ENCODE peak calls at places on chromosomes 5 and 9, in ten cellular contexts. One of them, this sample, is unnamed.

GRCh38 chr5:127003798-127004495 is 26.4 kb downstream of the MARCHF3 start:
- DNase-seq in neural progenitor cell: no peak
- DNase-seq in ovary: no peak
- DNase-seq in testis: no peak
- DNase-seq in breast epithelium: no peak
- DNase-seq in thyroid gland: no peak
- DNase-seq in aorta: no peak
- DNase-seq in RWPE1: no peak
- DNase-seq in heart left ventricle: no peak
- DNase-seq in A549: no peak
- DNase-seq in this sample: no peak

GRCh38 chr5:50740832-50741231 is 74.4 kb downstream of the PARP8 start:
- DNase-seq in neural progenitor cell: no peak
- DNase-seq in ovary: no peak
- DNase-seq in testis: no peak
- DNase-seq in breast epithelium: no peak
- DNase-seq in thyroid gland: no peak
- DNase-seq in aorta: no peak
- DNase-seq in RWPE1: no peak
- DNase-seq in heart left ventricle: no peak
- DNase-seq in A549: no peak
- DNase-seq in this sample: no peak

GRCh38 chr9:133951265-133951664 is 40.9 kb downstream of the VAV2 start:
- DNase-seq in neural progenitor cell: no peak
- DNase-seq in ovary: no peak
- DNase-seq in testis: no peak
- DNase-seq in breast epithelium: no peak
- DNase-seq in thyroid gland: no peak
- DNase-seq in aorta: peak; percentile 54
- DNase-seq in RWPE1: no peak
- DNase-seq in heart left ventricle: no peak
- DNase-seq in A549: no peak
- DNase-seq in this sample: no peak

GRCh38 chr5:112907166-112907611 is 14.8 kb downstream of the REEP5 start:
- DNase-seq in neural progenitor cell: no peak
- DNase-seq in ovary: no peak
- DNase-seq in testis: no peak
- DNase-seq in breast epithelium: no peak
- DNase-seq in thyroid gland: no peak
- DNase-seq in aorta: no peak
- DNase-seq in RWPE1: no peak
- DNase-seq in heart left ventricle: no peak
- DNase-seq in A549: no peak
- DNase-seq in this sample: no peak

GRCh38 chr5:32531885-32532520 is 53.4 kb upstream of the SUB1 start:
- DNase-seq in neural progenitor cell: no peak
- DNase-seq in ovary: no peak
- DNase-seq in testis: no peak
- DNase-seq in breast epithelium: no peak
- DNase-seq in thyroid gland: no peak
- DNase-seq in aorta: no peak
- DNase-seq in RWPE1: no peak
- DNase-seq in heart left ventricle: no peak
- DNase-seq in A549: peak; percentile 75
- DNase-seq in this sample: no peak

GRCh38 chr9:77575785-77576184 is 72.3 kb downstream of the GNA14 start:
- DNase-seq in neural progenitor cell: peak; percentile 78
- DNase-seq in ovary: no peak
- DNase-seq in testis: peak; percentile 23
- DNase-seq in breast epithelium: no peak
- DNase-seq in thyroid gland: peak; percentile 28
- DNase-seq in aorta: no peak
- DNase-seq in RWPE1: peak; percentile 31
- DNase-seq in heart left ventricle: no peak
- DNase-seq in A549: no peak
- DNase-seq in this sample: no peak

GRCh38 chr5:142644640-142645361 is 41.1 kb downstream of the FGF1 start:
- DNase-seq in neural progenitor cell: no peak
- DNase-seq in ovary: no peak
- DNase-seq in testis: no peak
- DNase-seq in breast epithelium: no peak
- DNase-seq in thyroid gland: peak; percentile 53
- DNase-seq in aorta: no peak
- DNase-seq in RWPE1: peak; percentile 99
- DNase-seq in heart left ventricle: no peak
- DNase-seq in A549: peak; percentile 85
- DNase-seq in this sample: no peak

GRCh38 chr5:13478831-13479465 is 465.5 kb downstream of the DNAH5 start:
- DNase-seq in neural progenitor cell: peak; percentile 73
- DNase-seq in ovary: no peak
- DNase-seq in testis: peak; percentile 53
- DNase-seq in breast epithelium: no peak
- DNase-seq in thyroid gland: no peak
- DNase-seq in aorta: no peak
- DNase-seq in RWPE1: peak; percentile 65
- DNase-seq in heart left ventricle: no peak
- DNase-seq in A549: peak; percentile 43
- DNase-seq in this sample: peak; percentile 3

DNA sequence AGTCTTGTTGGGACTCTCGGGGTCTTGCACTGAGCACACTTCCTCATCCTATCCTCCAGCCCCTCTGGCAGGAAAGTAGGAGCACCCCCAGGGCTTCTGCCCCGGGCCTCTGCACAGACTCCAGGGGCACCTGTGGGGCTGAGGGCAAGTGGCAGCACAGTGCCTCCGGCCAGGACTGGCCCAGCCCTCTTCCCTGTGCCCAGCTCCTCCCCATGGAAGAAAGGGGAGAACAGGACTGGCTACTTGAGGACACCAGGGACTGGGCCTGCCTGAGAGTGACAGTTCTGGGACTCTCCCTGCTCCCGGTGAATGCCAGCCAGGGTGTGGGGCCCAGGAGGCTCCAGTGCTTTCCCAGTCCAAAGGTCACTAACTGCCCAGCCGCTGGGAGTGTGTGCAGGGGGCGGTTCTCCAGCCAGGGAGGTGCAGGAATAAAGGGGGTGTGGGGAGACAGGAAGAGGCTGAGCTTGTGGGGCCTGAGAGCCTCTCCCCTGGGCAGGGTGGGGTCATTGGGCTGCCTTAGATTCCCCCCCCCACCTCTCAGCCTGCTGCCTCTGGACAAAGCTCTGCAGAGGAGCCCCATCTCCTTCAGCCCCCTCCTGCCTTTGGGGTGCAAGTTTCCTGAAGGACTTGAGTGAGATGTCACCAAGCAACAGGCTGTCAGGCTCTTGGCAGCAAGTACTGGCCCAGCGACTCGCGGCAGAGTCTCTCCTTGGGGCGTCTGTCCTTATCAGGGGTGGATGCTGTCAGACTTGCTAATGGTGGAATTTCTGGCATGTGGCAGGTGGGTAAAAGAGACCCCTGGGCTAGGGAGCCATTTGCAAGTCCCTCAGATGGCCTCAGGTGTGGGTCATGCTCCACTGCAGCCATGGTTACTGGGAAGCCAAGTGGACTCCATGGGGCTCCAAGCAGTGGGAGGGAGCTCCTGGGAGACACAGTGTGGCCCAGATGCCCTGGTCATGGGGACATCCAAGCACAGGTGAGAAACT is 19.1 kb upstream of the JADE2 start:
- DNase-seq in neural progenitor cell: peak; percentile 51
- DNase-seq in ovary: no peak
- DNase-seq in testis: peak; percentile 74
- DNase-seq in breast epithelium: peak; percentile 57
- DNase-seq in thyroid gland: peak; percentile 73
- DNase-seq in aorta: peak; percentile 78
- DNase-seq in RWPE1: peak; percentile 55
- DNase-seq in heart left ventricle: peak; percentile 78
- DNase-seq in A549: peak; percentile 92
- DNase-seq in this sample: no peak
- H3K27ac ChIP-seq in neural progenitor cell: no peak overlapping the region
- H3K27ac ChIP-seq in ovary: no peak overlapping the region
- H3K27ac ChIP-seq in testis: no peak overlapping the region
- H3K27ac ChIP-seq in breast epithelium: peak overlapping the region; percentile 66
- H3K27ac ChIP-seq in thyroid gland: no peak overlapping the region
- H3K27ac ChIP-seq in aorta: no peak overlapping the region
- H3K27ac ChIP-seq in RWPE1: peak overlapping the region; percentile 97
- H3K27ac ChIP-seq in heart left ventricle: peak overlapping the region; percentile 84
- H3K27ac ChIP-seq in A549: peak overlapping the region; percentile 93
- H3K27ac ChIP-seq in this sample: peak overlapping the region; percentile 77

DNA sequence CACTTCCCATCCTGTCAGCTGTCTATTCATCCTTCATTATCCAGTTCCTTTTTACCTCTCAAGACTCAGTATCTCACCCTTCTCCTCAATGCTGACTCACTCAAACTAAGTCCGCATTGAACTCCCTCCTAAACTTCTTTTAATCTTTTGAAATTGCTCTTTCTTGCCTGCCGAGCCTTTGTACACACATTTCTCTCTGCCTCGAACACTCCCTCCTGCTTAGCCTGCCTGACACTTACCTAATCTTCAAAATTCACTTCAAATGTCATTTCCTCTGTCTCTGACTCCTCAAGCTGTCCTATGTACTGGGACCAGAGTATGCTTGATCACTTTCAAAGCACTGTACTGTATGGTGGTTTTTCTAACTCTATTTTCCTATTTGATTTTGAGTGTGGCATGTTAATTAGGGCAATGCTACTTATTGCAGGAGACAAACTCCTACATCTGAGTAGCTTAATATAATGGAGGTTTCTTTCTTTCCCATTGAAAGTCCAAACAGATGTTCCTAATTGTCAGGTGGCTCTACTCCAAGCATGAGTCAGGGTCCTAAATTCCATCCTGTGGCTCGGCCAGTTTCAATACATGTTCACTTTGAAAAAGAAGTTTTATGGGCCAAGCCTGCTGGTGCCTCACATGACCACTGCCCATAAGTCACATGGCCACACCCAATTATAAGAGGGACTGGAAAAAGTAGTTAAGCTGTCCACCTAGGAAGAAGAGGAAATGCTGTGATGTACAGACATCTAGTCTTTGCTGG is 170.6 kb downstream of the ARRDC3 start:
- DNase-seq in neural progenitor cell: no peak
- DNase-seq in ovary: no peak
- DNase-seq in testis: peak; percentile 25
- DNase-seq in breast epithelium: no peak
- DNase-seq in thyroid gland: no peak
- DNase-seq in aorta: no peak
- DNase-seq in RWPE1: peak; percentile 30
- DNase-seq in heart left ventricle: no peak
- DNase-seq in A549: no peak
- DNase-seq in this sample: no peak
- H3K27ac ChIP-seq in neural progenitor cell: no peak overlapping the region
- H3K27ac ChIP-seq in ovary: no peak overlapping the region
- H3K27ac ChIP-seq in testis: peak overlapping the region; percentile 20
- H3K27ac ChIP-seq in breast epithelium: peak overlapping the region; percentile 65
- H3K27ac ChIP-seq in thyroid gland: peak overlapping the region; percentile 2
- H3K27ac ChIP-seq in aorta: peak overlapping the region; percentile 28
- H3K27ac ChIP-seq in RWPE1: peak overlapping the region; percentile 74
- H3K27ac ChIP-seq in heart left ventricle: peak overlapping the region; percentile 47
- H3K27ac ChIP-seq in A549: peak overlapping the region; percentile 58
- H3K27ac ChIP-seq in this sample: no peak overlapping the region

GRCh38 chr5:4699592-4699991 is 440.5 kb upstream of the ADAMTS16 start:
- DNase-seq in neural progenitor cell: no peak
- DNase-seq in ovary: no peak
- DNase-seq in testis: no peak
- DNase-seq in breast epithelium: no peak
- DNase-seq in thyroid gland: peak; percentile 63
- DNase-seq in aorta: no peak
- DNase-seq in RWPE1: no peak
- DNase-seq in heart left ventricle: no peak
- DNase-seq in A549: no peak
- DNase-seq in this sample: no peak

GRCh38 chr5:4698596-4698995 is 441.5 kb upstream of the ADAMTS16 start:
- DNase-seq in neural progenitor cell: no peak
- DNase-seq in ovary: no peak
- DNase-seq in testis: no peak
- DNase-seq in breast epithelium: no peak
- DNase-seq in thyroid gland: no peak
- DNase-seq in aorta: no peak
- DNase-seq in RWPE1: no peak
- DNase-seq in heart left ventricle: no peak
- DNase-seq in A549: no peak
- DNase-seq in this sample: no peak

GRCh38 chr5:4700886-4701285 is 439.2 kb upstream of the ADAMTS16 start:
- DNase-seq in neural progenitor cell: no peak
- DNase-seq in ovary: no peak
- DNase-seq in testis: no peak
- DNase-seq in breast epithelium: no peak
- DNase-seq in thyroid gland: no peak
- DNase-seq in aorta: no peak
- DNase-seq in RWPE1: no peak
- DNase-seq in heart left ventricle: no peak
- DNase-seq in A549: no peak
- DNase-seq in this sample: no peak

DNA sequence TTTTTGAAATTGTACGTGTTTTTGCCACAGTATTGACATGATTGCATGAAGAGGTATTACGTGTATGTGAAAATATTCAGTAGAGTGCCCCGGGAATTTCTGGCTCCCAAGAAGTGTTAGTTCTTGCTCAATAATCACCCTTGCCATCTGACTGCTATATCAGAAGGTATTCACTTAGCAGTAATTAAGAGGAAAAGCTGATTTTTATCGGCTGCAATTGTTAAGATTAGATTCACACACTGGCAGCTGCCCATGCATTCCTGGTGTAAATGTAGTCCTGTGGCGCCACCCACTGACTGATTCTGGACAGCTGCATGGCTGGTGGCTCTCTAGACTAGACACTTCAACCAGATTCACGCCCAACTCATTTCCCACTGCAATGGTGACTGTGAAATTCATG is 440.0 kb upstream of the ADAMTS16 start:
- DNase-seq in neural progenitor cell: peak; percentile 85
- DNase-seq in ovary: no peak
- DNase-seq in testis: peak; percentile 83
- DNase-seq in breast epithelium: peak; percentile 78
- DNase-seq in thyroid gland: peak; percentile 86
- DNase-seq in aorta: peak; percentile 78
- DNase-seq in RWPE1: peak; percentile 13
- DNase-seq in heart left ventricle: peak; percentile 39
- DNase-seq in A549: no peak
- DNase-seq in this sample: no peak
- H3K27ac ChIP-seq in neural progenitor cell: no peak overlapping the region
- H3K27ac ChIP-seq in ovary: no peak overlapping the region
- H3K27ac ChIP-seq in testis: no peak overlapping the region
- H3K27ac ChIP-seq in breast epithelium: no peak overlapping the region
- H3K27ac ChIP-seq in thyroid gland: no peak overlapping the region
- H3K27ac ChIP-seq in aorta: no peak overlapping the region
- H3K27ac ChIP-seq in RWPE1: no peak overlapping the region
- H3K27ac ChIP-seq in heart left ventricle: no peak overlapping the region
- H3K27ac ChIP-seq in A549: no peak overlapping the region
- H3K27ac ChIP-seq in this sample: no peak overlapping the region

GRCh38 chr9:129143031-129143441 is 31.8 kb downstream of the PTPA start:
- DNase-seq in neural progenitor cell: peak; percentile 80
- DNase-seq in ovary: peak; percentile 92
- DNase-seq in testis: peak; percentile 89
- DNase-seq in breast epithelium: peak; percentile 90
- DNase-seq in thyroid gland: peak; percentile 93
- DNase-seq in aorta: peak; percentile 96
- DNase-seq in RWPE1: peak; percentile 95
- DNase-seq in heart left ventricle: peak; percentile 92
- DNase-seq in A549: peak; percentile 92
- DNase-seq in this sample: peak; percentile 41

GRCh38 chr9:129146441-129146933 is 31.6 kb downstream of the IER5L start:
- DNase-seq in neural progenitor cell: no peak
- DNase-seq in ovary: peak; percentile 66
- DNase-seq in testis: no peak
- DNase-seq in breast epithelium: no peak
- DNase-seq in thyroid gland: peak; percentile 33
- DNase-seq in aorta: no peak
- DNase-seq in RWPE1: no peak
- DNase-seq in heart left ventricle: peak; percentile 42
- DNase-seq in A549: no peak
- DNase-seq in this sample: no peak

GRCh38 chr9:129145841-129146292 is 32.2 kb downstream of the IER5L start:
- DNase-seq in neural progenitor cell: peak; percentile 70
- DNase-seq in ovary: peak; percentile 86
- DNase-seq in testis: no peak
- DNase-seq in breast epithelium: no peak
- DNase-seq in thyroid gland: peak; percentile 13
- DNase-seq in aorta: peak; percentile 90
- DNase-seq in RWPE1: no peak
- DNase-seq in heart left ventricle: peak; percentile 76
- DNase-seq in A549: no peak
- DNase-seq in this sample: no peak

GRCh38 chr9:129143461-129143927 is 32.3 kb downstream of the PTPA start:
- DNase-seq in neural progenitor cell: no peak
- DNase-seq in ovary: peak; percentile 89
- DNase-seq in testis: peak; percentile 64
- DNase-seq in breast epithelium: no peak
- DNase-seq in thyroid gland: peak; percentile 77
- DNase-seq in aorta: peak; percentile 83
- DNase-seq in RWPE1: no peak
- DNase-seq in heart left ventricle: peak; percentile 92
- DNase-seq in A549: no peak
- DNase-seq in this sample: no peak

DNA sequence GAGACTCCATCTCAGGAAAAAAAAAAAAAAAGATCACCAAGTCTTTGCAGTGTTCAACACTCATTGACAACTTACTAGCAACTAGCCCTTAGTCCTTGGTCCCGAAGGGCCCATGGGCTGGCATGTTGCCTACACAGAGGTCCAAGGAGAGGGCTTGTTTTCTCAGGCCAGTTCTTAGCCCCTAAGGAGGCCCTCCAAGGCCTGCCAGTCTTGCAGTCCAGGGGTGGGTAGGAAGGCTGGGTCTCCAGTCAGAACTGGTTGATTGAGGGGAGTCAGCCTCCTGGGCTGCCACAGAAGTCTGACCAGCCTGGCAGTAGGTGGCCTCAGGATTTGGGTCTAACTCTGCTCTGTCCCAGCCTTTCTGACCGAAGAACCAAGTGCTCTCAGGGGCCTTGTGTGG is 32.7 kb downstream of the IER5L start:
- DNase-seq in neural progenitor cell: no peak
- DNase-seq in ovary: peak; percentile 60
- DNase-seq in testis: no peak
- DNase-seq in breast epithelium: no peak
- DNase-seq in thyroid gland: peak; percentile 56
- DNase-seq in aorta: no peak
- DNase-seq in RWPE1: no peak
- DNase-seq in heart left ventricle: no peak
- DNase-seq in A549: no peak
- DNase-seq in this sample: no peak
- H3K27ac ChIP-seq in neural progenitor cell: peak overlapping the region; percentile 83
- H3K27ac ChIP-seq in ovary: peak overlapping the region; percentile 92
- H3K27ac ChIP-seq in testis: peak overlapping the region; percentile 80
- H3K27ac ChIP-seq in breast epithelium: peak overlapping the region; percentile 100
- H3K27ac ChIP-seq in thyroid gland: peak overlapping the region; percentile 20
- H3K27ac ChIP-seq in aorta: peak overlapping the region; percentile 85
- H3K27ac ChIP-seq in RWPE1: peak overlapping the region; percentile 100
- H3K27ac ChIP-seq in heart left ventricle: peak overlapping the region; percentile 99
- H3K27ac ChIP-seq in A549: peak overlapping the region; percentile 82
- H3K27ac ChIP-seq in this sample: peak overlapping the region; percentile 78